ENCODE peak calls at places on chromosomes 1 and 21, in six cellular contexts. R, W, U, X, C and Q are unnamed samples.

GRCh38 chr1:43979528-43980254 is 681 bp downstream of the B4GALT2 start:
- DNase-seq in W (peak; percentile 88), C (peak; percentile 5), X (peak; percentile 41), R (peak; percentile 80), U (peak; percentile 58), Q (no peak)

GRCh38 chr1:52727114-52727586 is 897 bp downstream of the ZYG11B start:
- DNase-seq in X (no peak), U (no peak), W (peak; percentile 23), C (no peak), R (no peak), Q (no peak)

GRCh38 chr1:205977348-205978014 is 25.7 kb downstream of the RAB7B start:
- DNase-seq in R (peak; percentile 83), C (peak; percentile 60), U (peak; percentile 88), W (peak; percentile 76), X (peak; percentile 81), Q (no peak)

GRCh38 chr1:109239580-109240068 is 9.7 kb upstream of the CELSR2 start:
- DNase-seq in X (peak; percentile 46), W (peak; percentile 60), R (no peak), U (peak; percentile 51), C (no peak), Q (no peak)

GRCh38 chr21:21921410-21922232 is 923.4 kb downstream of the NCAM2 start:
- DNase-seq in U (peak; percentile 0), X (peak; percentile 11), C (peak; percentile 19), R (no peak), W (no peak), Q (peak; percentile 74)

GRCh38 chr21:9730866-9731265 is 790.5 kb upstream of the TPTE start:
- DNase-seq in X (no peak), W (no peak), C (no peak), U (no peak), R (no peak), Q (no peak)

GRCh38 chr1:117753652-117754051 is 147.8 kb downstream of the TENT5C start:
- DNase-seq in W (no peak), U (no peak), X (peak; percentile 85), C (no peak), R (no peak), Q (no peak)

GRCh38 chr1:165941531-165941930 is 114.1 kb downstream of the UCK2 start:
- DNase-seq in C (no peak), U (no peak), X (no peak), R (no peak), W (no peak), Q (no peak)

GRCh38 chr1:21284206-21285137 is 5.8 kb downstream of the ECE1 start:
- DNase-seq in U (no peak), C (no peak), R (no peak), X (no peak), W (peak; percentile 60), Q (no peak)

GRCh38 chr21:33058468-33059318 is 11.2 kb upstream of the OLIG1 start:
- DNase-seq in W (peak; percentile 51), X (no peak), U (no peak), C (no peak), R (peak; percentile 76), Q (peak; percentile 37)

GRCh38 chr1:222784371-222784770 is 30.5 kb upstream of the DISP1 start:
- DNase-seq in U (no peak), C (no peak), W (no peak), R (no peak), X (no peak), Q (no peak)

GRCh38 chr1:8560611-8561544 is 243.0 kb downstream of the SLC45A1 start:
- DNase-seq in R (no peak), X (peak; percentile 60), U (peak; percentile 64), C (peak; percentile 42), W (peak; percentile 42), Q (no peak)

DNA sequence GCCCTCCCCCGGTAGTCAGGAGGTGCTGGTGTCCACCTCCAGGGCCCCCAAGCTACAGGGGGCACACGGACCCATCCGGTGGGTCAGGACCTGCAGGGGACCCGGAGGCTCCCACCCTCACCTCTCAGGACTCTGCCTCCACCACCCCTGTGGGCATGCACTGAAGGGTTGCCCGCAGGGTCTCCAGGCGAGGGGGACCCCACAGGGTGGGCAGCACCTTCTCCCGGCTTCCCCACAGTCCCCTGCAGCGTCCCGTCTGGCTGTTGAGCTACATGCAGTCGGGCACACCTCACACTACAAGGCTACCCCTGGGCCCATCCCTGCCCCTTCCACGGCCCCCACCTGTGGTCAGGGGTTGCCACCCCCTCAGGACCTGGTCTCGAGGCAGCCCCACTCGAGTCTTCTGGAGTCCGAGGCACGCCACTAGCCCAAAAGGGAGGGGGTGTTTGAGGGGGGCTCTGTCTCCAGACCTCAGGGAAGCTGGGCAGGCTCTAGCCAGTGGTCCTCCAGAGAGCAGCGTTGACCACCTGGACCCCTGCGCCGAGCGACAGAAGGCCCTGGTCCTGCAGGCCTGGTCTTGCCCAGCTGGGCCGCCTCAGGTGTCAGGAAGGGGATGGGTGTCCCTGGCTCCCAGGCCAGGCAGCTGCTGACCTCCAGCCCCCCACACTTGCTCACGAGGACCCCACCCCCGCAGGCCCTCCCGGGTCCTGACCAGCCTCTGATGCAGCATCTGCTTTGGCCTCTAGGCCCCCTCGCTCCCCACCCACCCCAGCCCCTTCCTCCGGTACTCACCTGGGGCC is 9.6 kb downstream of the PARS2 start:
- DNase-seq in X (no peak), U (no peak), R (no peak), W (no peak), C (no peak), Q (no peak)
- H3K4me3 ChIP-seq in X (no peak overlapping the region), U (no peak overlapping the region), R (no peak overlapping the region), W (no peak overlapping the region), C (no peak overlapping the region), Q (no peak overlapping the region)

DNA sequence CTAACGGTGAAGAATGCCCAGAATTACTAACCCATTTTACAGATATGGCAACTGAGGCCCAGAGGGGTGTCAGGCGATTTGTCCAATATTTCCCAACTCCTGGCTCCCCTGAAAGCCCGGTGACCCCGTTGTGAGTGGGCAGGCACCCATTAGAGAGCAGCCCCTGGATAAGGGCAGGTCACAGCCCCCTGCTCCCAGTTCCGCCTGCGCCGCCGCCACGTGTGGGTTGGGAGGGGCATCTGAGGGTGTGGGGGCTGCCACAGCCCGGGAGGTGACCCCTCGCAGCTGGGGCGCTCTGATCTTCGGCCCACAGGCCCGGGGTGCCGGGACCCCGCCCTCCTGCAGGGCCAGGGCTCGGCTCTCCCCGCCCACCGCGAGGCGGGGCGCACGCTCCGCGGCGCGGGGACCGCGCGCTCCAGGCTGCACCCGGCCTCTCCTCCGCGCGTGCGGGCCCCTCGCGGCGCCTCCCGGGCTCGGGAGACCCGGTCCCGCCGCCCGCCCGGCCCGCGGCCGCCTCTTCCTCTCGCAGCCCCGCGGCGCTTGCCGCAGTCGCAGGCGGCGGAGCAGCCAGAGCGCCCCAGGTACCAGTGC is at the start of gene HTR6:
- DNase-seq in X (no peak), U (peak; percentile 38), R (no peak), C (no peak), W (no peak), Q (no peak)
- H3K4me3 ChIP-seq in X (no peak within 1 kb of the TSS), U (peak within 1 kb of the TSS; percentile 52), R (peak within 1 kb of the TSS; percentile 43), C (peak within 1 kb of the TSS; percentile 24), W (no peak within 1 kb of the TSS), Q (peak within 1 kb of the TSS; percentile 31)

GRCh38 chr1:161225534-161226319 is at the start of gene TOMM40L:
- DNase-seq in C (peak; percentile 98), W (peak; percentile 89), R (peak; percentile 96), U (peak; percentile 99), X (peak; percentile 100), Q (peak; percentile 99)

GRCh38 chr1:161226320-161226711 is 456 bp downstream of the TOMM40L start:
- DNase-seq in W (no peak), U (peak; percentile 32), C (no peak), R (peak; percentile 32), X (no peak), Q (no peak)

GRCh38 chr1:161228032-161228431 is 2.2 kb downstream of the TOMM40L start:
- DNase-seq in C (no peak), R (no peak), X (no peak), U (no peak), W (no peak), Q (no peak)

GRCh38 chr1:161226759-161227158 is 899 bp downstream of the TOMM40L start:
- DNase-seq in U (no peak), R (no peak), X (no peak), W (no peak), C (no peak), Q (no peak)

GRCh38 chr1:161227196-161227871 is 1.5 kb downstream of the TOMM40L start:
- DNase-seq in U (peak; percentile 92), C (peak; percentile 50), X (peak; percentile 69), R (peak; percentile 86), W (peak; percentile 87), Q (peak; percentile 54)
- H3K4me3 ChIP-seq in U (peak overlapping the region; percentile 63), C (peak overlapping the region; percentile 88), X (no peak overlapping the region), R (peak overlapping the region; percentile 71), W (no peak overlapping the region), Q (peak overlapping the region; percentile 95)

DNA sequence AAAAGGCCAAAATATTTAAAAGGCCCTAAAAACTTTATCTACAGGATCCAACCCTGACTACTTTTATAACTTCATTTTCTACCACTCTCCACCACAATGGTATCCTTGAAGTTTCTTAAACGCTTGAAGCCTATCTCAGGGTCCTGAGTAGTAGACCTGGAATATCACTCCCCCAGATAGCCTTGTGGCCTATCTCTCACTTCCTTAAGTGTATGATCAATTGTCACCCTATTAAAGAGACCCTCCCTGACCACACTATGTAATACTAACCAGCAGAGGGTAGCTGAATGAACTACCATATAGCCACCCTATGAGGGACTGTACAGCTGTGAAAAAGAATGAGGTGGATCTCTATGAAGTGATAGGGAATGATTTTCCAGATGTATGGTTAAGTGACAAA is 5.6 kb downstream of the CD58 start:
- DNase-seq in U (no peak), X (no peak), R (no peak), W (no peak), C (no peak), Q (no peak)
- H3K4me3 ChIP-seq in U (no peak overlapping the region), X (no peak overlapping the region), R (no peak overlapping the region), W (no peak overlapping the region), C (no peak overlapping the region), Q (no peak overlapping the region)

DNA sequence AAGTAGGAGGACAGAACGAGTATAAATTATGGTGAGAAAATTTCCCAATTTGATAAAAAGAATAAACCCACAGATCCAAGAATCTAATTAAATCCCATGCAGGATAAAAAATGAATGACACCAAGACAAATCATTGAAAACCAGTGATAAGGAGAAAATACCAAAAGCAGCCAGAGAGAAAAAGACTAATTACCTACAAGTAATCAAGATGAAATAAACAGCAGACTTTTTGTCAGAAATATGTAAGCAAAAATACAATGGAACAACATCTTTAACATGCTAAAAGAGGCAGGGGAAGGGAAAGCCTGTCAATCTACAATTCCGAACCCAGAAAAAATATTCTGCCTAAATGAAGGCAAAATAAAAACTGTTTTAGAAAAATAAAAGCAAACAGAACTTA is 20.7 kb upstream of the CCN1 start:
- DNase-seq in X (no peak), W (no peak), C (no peak), R (no peak), U (no peak), Q (no peak)
- H3K4me3 ChIP-seq in X (no peak overlapping the region), W (no peak overlapping the region), C (no peak overlapping the region), R (no peak overlapping the region), U (no peak overlapping the region), Q (no peak overlapping the region)

DNA sequence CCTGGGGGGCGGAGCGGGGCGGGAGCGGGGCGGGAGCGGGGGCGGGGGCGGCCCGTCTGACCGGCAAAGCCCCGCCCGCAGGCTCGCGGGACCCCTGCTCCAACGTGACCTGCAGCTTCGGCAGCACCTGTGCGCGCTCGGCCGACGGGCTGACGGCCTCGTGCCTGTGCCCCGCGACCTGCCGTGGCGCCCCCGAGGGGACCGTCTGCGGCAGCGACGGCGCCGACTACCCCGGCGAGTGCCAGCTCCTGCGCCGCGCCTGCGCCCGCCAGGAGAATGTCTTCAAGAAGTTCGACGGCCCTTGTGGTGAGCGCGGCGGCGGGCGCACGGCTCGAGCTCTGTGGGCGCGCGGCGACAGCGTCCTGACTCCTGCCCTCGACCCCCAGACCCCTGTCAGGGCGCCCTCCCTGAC is 21.2 kb downstream of the AGRN start:
- DNase-seq in U (no peak), R (no peak), W (no peak), C (no peak), X (no peak), Q (no peak)
- H3K4me3 ChIP-seq in U (no peak overlapping the region), R (peak overlapping the region; percentile 8), W (no peak overlapping the region), C (no peak overlapping the region), X (no peak overlapping the region), Q (no peak overlapping the region)